ENCODE peak calls at places on chromosomes 1 and 21, in nine cellular contexts. C is uterus; V is HCT116; E is heart right ventricle; A is CD8-positive, alpha-beta T cell; T is PC-3; X is left ventricle myocardium inferior; W is left lung; S is heart left ventricle. O is an unnamed sample. For H3K27me3 and H3K9me3, the result is how much of the 10 kb centered on the place peaks cover.

GRCh38 chr1:233143266-233143665 is 152.3 kb downstream of the PCNX2 start:
- DNase-seq in E (no peak), C (no peak), S (no peak), T (no peak), W (no peak), V (no peak), A (no peak), X (no peak), O (peak)

GRCh38 chr1:92832537-92833160 is 809 bp downstream of the RPL5 start:
- DNase-seq in S (no peak), X (no peak), C (no peak), V (no peak), W (no peak), E (no peak), T (no peak), A (no peak), O (no peak)

GRCh38 chr1:224292419-224292818 is 37.6 kb downstream of the NVL start:
- DNase-seq in A (no peak), C (no peak), W (no peak), X (no peak), S (no peak), V (no peak), E (no peak), T (peak), O (no peak)

GRCh38 chr21:25979845-25980433 is 190.6 kb downstream of the APP start:
- DNase-seq in W (no peak), E (no peak), A (no peak), T (no peak), X (no peak), C (no peak), V (no peak), S (no peak), O (no peak)

GRCh38 chr1:2821970-2822620 is 20.6 kb upstream of the TTC34 start:
- DNase-seq in C (no peak), X (peak), A (peak), W (peak), E (peak), T (peak), V (no peak), S (peak), O (no peak)

GRCh38 chr1:154557939-154558609 is 388 bp downstream of the UBE2Q1 start:
- DNase-seq in T (no peak), V (no peak), C (peak), E (peak), A (peak), W (peak), S (peak), X (peak), O (peak)

GRCh38 chr1:18866314-18866713 is 6.9 kb upstream of the TAS1R2 start:
- DNase-seq in V (no peak), T (no peak), A (no peak), W (peak), E (no peak), S (no peak), C (no peak), X (no peak), O (no peak)

GRCh38 chr1:224377676-224378006 is 21.0 kb downstream of the CNIH4 start:
- DNase-seq in T (peak), X (no peak), S (no peak), V (no peak), C (no peak), A (peak), W (no peak), E (no peak), O (peak)

GRCh38 chr1:72357411-72357810 is 75.1 kb upstream of the NEGR1 start:
- DNase-seq in X (no peak), W (no peak), A (no peak), V (no peak), E (no peak), S (no peak), C (no peak), T (peak), O (no peak)

GRCh38 chr1:61169634-61170033 is 87.3 kb downstream of the NFIA start:
- DNase-seq in E (no peak), W (no peak), C (no peak), S (no peak), T (no peak), V (no peak), A (no peak), X (no peak), O (no peak)

GRCh38 chr1:51745304-51745570 is 128.3 kb downstream of the OSBPL9 start:
- DNase-seq in A (no peak), C (no peak), S (no peak), X (no peak), E (no peak), V (no peak), T (no peak), W (no peak), O (no peak)

GRCh38 chr1:109792056-109792831 is 28.5 kb upstream of the EPS8L3 start:
- DNase-seq in C (peak), A (no peak), T (peak), W (peak), S (peak), V (no peak), X (peak), E (peak), O (peak)

GRCh38 chr1:15141933-15142647 is 11.5 kb upstream of the TMEM51 start:
- DNase-seq in V (no peak), S (peak), W (no peak), C (no peak), A (no peak), T (peak), E (peak), X (peak), O (no peak)

GRCh38 chr1:61116421-61116820 is 34.1 kb downstream of the NFIA start:
- DNase-seq in A (no peak), X (no peak), T (peak), V (no peak), W (no peak), C (no peak), S (no peak), E (no peak), O (no peak)

GRCh38 chr1:6745073-6745472 is 40.2 kb upstream of the CAMTA1 start:
- DNase-seq in C (no peak), X (no peak), W (no peak), A (no peak), T (no peak), V (no peak), S (no peak), E (no peak), O (no peak)

GRCh38 chr1:155961937-155962336 is 16.4 kb downstream of the ARHGEF2 start:
- DNase-seq in W (no peak), T (peak), X (peak), A (no peak), C (peak), V (peak), S (peak), E (peak), O (no peak)

GRCh38 chr1:3067671-3068399 is 1.2 kb upstream of the PRDM16 start:
- DNase-seq in V (no peak), W (peak), S (peak), E (no peak), C (no peak), T (no peak), A (no peak), X (peak), O (peak)

GRCh38 chr1:5821496-5822176 is 170.6 kb downstream of the NPHP4 start:
- DNase-seq in E (no peak), T (no peak), V (no peak), S (no peak), W (no peak), A (no peak), X (no peak), C (no peak), O (no peak)

GRCh38 chr21:43864313-43864805 is 664 bp upstream of the AGPAT3 start:
- DNase-seq in S (peak), T (peak), A (no peak), C (no peak), W (peak), V (peak), X (peak), E (no peak), O (peak)

GRCh38 chr1:54800899-54801759 is at the start of gene TTC22:
- DNase-seq in C (peak), V (peak), T (peak), E (no peak), S (no peak), W (peak), A (peak), X (no peak), O (no peak)

GRCh38 chr1:94522304-94522703 is 19.3 kb downstream of the F3 start:
- DNase-seq in C (no peak), W (no peak), V (peak), S (no peak), X (no peak), A (no peak), E (peak), T (peak), O (peak)

GRCh38 chr1:93972341-93972740 is 63.1 kb upstream of the GCLM start:
- DNase-seq in T (no peak), V (no peak), C (no peak), S (no peak), E (no peak), W (no peak), X (no peak), A (no peak), O (no peak)

GRCh38 chr21:15480160-15480559 is 249.6 kb upstream of the USP25 start:
- DNase-seq in T (no peak), W (no peak), E (no peak), S (no peak), A (no peak), C (no peak), X (no peak), V (no peak), O (no peak)

GRCh38 chr1:118785246-118785645 is 202.9 kb downstream of the TBX15 start:
- DNase-seq in A (no peak), X (no peak), W (no peak), C (no peak), E (no peak), T (peak), V (no peak), S (no peak), O (peak)

GRCh38 chr1:155184351-155184811 is 10.7 kb downstream of the TRIM46 start:
- DNase-seq in C (no peak), X (no peak), T (no peak), E (no peak), V (no peak), W (peak), S (no peak), A (no peak), O (no peak)

GRCh38 chr1:29271724-29272123 is 35.4 kb downstream of the PTPRU start:
- DNase-seq in X (peak), S (peak), V (no peak), C (peak), A (no peak), W (peak), E (peak), T (peak), O (peak)

GRCh38 chr1:8580566-8580965 is 236.9 kb downstream of the RERE start:
- DNase-seq in T (no peak), A (no peak), W (no peak), C (no peak), X (no peak), E (no peak), V (no peak), S (no peak), O (peak)

GRCh38 chr1:65393345-65393744 is 27.1 kb upstream of the LEPR start:
- DNase-seq in A (no peak), V (no peak), E (no peak), T (peak), W (no peak), S (no peak), X (no peak), C (no peak), O (peak)

GRCh38 chr1:207088161-207088560 is 499 bp upstream of the C4BPB start:
- DNase-seq in X (no peak), S (no peak), C (no peak), W (no peak), T (no peak), V (no peak), A (no peak), E (no peak), O (peak)

GRCh38 chr1:207084701-207085180 is 3.9 kb upstream of the C4BPB start:
- DNase-seq in W (peak), V (peak), A (peak), X (no peak), T (peak), S (no peak), E (peak), C (no peak), O (peak)

GRCh38 chr1:207088731-207089626 is at the start of gene C4BPB:
- DNase-seq in S (no peak), W (no peak), T (peak), E (no peak), A (no peak), C (no peak), V (no peak), X (no peak), O (no peak)

GRCh38 chr1:207084241-207084640 is 4.4 kb upstream of the C4BPB start:
- DNase-seq in S (no peak), C (no peak), W (no peak), V (no peak), A (no peak), T (no peak), E (no peak), X (no peak), O (no peak)

DNA sequence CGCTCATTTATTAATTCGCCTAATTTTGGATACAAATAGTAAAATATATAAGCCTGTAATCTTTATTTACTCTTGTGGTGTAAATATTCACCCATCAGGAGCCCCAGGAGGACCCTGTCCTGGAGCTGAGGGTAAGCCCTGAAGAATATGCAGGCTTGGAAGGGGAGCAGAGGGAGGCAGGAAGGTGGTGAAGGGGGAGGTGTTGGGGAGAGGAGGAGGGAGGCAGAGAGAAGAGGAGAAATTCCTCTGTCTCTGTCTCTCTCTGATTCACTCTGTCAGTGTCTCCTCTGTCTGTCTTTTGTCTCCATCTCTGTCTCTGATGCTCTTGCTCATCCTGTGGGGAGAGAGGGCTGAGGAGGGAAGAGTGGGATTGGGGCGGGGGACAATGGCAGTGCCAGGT is 2.8 kb upstream of the C4BPB start:
- DNase-seq in T (no peak), E (no peak), V (no peak), X (no peak), S (no peak), C (no peak), W (no peak), A (no peak), O (no peak)
- H3K27me3 ChIP-seq in T (under half), E (under half), V (under half), X (under half), S (under half), C (under half), W (under half), A (under half), O (under half)

DNA sequence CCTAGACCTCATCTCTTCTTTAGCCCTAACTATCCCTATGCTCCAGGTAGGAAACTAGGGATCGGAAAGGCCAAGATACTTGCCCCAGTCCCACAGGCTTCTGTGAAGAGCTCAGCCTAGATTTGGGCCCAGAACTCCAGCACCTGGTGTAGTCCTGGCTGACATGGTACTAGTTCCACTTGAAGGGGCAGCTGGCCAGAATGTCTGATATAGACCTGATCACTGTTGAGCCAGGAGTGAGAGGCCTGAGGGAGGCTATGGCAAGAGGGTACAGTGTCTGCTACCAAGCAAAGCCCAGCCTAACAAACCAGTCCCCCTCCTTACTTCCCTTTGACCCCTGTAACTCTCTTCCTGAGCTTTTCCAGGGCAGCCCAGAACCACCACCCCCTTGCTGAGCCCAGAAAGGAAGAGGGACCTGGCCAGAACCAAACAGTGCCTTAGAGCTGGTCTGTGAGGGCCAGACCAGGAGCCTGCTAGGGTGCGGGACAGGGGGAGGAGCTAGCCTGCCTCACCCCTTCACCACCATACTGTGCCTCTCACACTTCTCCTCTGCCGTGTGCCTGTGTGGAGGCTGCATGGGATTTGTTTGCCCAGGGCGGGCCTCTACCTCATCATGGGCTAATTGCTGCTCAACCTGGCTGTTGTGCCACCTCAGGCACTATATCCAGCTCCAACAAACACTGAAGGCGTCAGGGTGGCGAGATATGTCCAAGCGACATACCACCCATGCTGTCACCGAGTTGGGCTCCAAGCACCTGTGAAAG is 10.9 kb downstream of the POMGNT1 start:
- DNase-seq in T (no peak), S (no peak), V (no peak), W (no peak), C (no peak), A (no peak), X (no peak), E (no peak), O (no peak)
- H3K9me3 ChIP-seq in T (under half), S (under half), V (under half), W (under half), C (under half), A (under half), X (under half), E (under half), O (under half)

DNA sequence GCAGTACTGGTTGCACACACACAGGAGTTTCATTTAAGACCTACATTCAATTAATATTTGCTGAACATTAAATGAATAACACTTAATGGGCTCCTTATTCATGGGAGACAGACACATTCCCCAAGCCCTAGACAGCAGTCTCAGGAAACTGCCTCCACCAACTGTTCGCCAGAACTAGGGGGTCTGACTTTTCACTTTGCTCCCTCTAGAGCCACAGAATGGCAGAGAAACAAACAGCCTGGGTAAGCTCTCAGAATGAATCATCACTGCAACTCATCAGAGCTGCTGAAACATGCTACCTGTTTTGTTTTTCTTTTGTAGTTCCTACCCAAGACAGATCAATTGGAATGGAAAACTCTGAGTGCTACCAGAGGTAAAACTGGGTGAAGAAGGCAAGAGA is 31.7 kb downstream of the ELK4 start:
- DNase-seq in X (no peak), V (no peak), T (peak), A (no peak), W (no peak), E (no peak), S (no peak), C (no peak), O (peak)
- H3K27ac ChIP-seq in X (peak), V (no peak), T (peak), A (no peak), W (peak), E (peak), S (peak), C (peak), O (no peak)

GRCh38 chr21:41508415-41509205 is 652 bp upstream of the TMPRSS2 start:
- DNase-seq in T (no peak), V (no peak), E (no peak), C (no peak), S (no peak), A (no peak), W (no peak), X (no peak), O (no peak)

GRCh38 chr21:41510500-41510899 is 2.5 kb upstream of the TMPRSS2 start:
- DNase-seq in A (no peak), X (no peak), E (no peak), C (no peak), V (no peak), T (no peak), W (no peak), S (no peak), O (no peak)

GRCh38 chr21:41507521-41508414 is at the start of gene TMPRSS2:
- DNase-seq in C (no peak), V (no peak), W (peak), E (no peak), T (peak), X (no peak), S (no peak), A (no peak), O (no peak)

GRCh38 chr21:41509206-41509496 is 1.2 kb upstream of the TMPRSS2 start:
- DNase-seq in E (no peak), V (no peak), C (no peak), X (no peak), T (no peak), W (no peak), A (no peak), S (no peak), O (no peak)

GRCh38 chr21:41509733-41510132 is 1.8 kb upstream of the TMPRSS2 start:
- DNase-seq in S (no peak), V (no peak), T (no peak), X (no peak), C (no peak), W (no peak), E (no peak), A (no peak), O (no peak)
- H3K27me3 ChIP-seq in S (under half), V (under half), T (under half), X (half or more), C (under half), W (half or more), E (half or more), A (under half), O (half or more)

DNA sequence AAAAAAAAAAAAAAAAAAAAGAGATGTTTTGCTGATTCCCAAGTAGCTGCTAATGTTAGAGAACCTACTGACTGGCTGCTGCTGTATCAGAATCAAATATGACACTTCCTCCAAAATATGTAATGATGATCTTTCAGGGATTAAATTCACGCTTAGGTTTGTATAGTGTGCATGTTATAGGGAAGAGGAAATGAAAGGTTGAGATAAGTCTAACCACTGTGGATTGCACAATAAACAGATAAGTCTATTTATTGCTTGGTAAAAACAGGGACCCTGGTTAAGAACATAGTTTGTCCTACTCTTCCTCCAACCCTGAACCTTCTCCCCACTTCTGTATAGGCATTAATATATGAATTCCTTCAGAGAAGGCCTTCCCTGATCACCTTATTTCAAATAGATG is 13.2 kb downstream of the RC3H1 start:
- DNase-seq in V (no peak), T (no peak), E (no peak), A (no peak), W (no peak), S (no peak), X (no peak), C (no peak), O (no peak)
- H3K9me3 ChIP-seq in V (under half), T (under half), E (under half), A (under half), W (under half), S (under half), X (under half), C (under half), O (under half)

O was measured in cardiac muscle cell.